ENCODE peak calls at places on chromosomes 13 and 19, in seven cellular contexts. T is iris pigment epithelial cell, L is A172, K is heart left ventricle, A is colonic mucosa, B is Peyer's patch, D is GDM1. G is an unnamed sample.

GRCh38 chr19:50909240-50910070 is 1.7 kb downstream of the KLK4 start:
- DNase-seq in L (no peak), B (peak; percentile 84), D (no peak), A (peak; percentile 90), K (no peak), T (peak; percentile 60), G (peak; percentile 46)

GRCh38 chr13:44013666-44014291 is 134.1 kb downstream of the LACC1 start:
- DNase-seq in A (no peak), T (peak; percentile 77), B (no peak), D (no peak), K (no peak), L (peak; percentile 59), G (no peak)

GRCh38 chr13:26984337-26984736 is 187.3 kb downstream of the USP12 start:
- DNase-seq in L (no peak), K (no peak), T (no peak), D (no peak), A (no peak), B (no peak), G (no peak)

GRCh38 chr19:3056454-3057016 is 5.8 kb downstream of the TLE5 start:
- DNase-seq in B (no peak), D (no peak), K (no peak), A (no peak), T (no peak), L (no peak), G (no peak)

GRCh38 chr19:35120492-35120891 is 4.9 kb downstream of the FXYD3 start:
- DNase-seq in A (peak; percentile 70), B (no peak), D (no peak), L (peak; percentile 76), T (peak; percentile 53), K (no peak), G (no peak)

GRCh38 chr13:27965740-27966640 is 3.1 kb downstream of the CDX2 start:
- DNase-seq in D (no peak), L (no peak), K (no peak), B (peak; percentile 67), T (no peak), A (peak; percentile 50), G (peak; percentile 74)

GRCh38 chr19:14769201-14769600 is 9.2 kb downstream of the ADGRE2 start:
- DNase-seq in B (no peak), D (no peak), L (no peak), T (no peak), A (no peak), K (no peak), G (no peak)

GRCh38 chr13:35927554-35927953 is 203.6 kb downstream of the DCLK1 start:
- DNase-seq in L (peak; percentile 98), D (no peak), A (peak; percentile 20), K (no peak), T (peak; percentile 69), B (no peak), G (no peak)

GRCh38 chr19:8858260-8858659 is 26.1 kb downstream of the MBD3L1 start:
- DNase-seq in T (no peak), A (no peak), D (no peak), K (no peak), L (no peak), B (no peak), G (no peak)

GRCh38 chr19:3361384-3362216 is 4.8 kb upstream of the NFIC start:
- DNase-seq in A (no peak), T (no peak), L (no peak), B (no peak), K (no peak), D (no peak), G (no peak)

GRCh38 chr13:113001251-113002140 is 32.5 kb downstream of the MCF2L start:
- DNase-seq in D (no peak), A (peak; percentile 52), L (peak; percentile 17), K (no peak), T (peak; percentile 16), B (no peak), G (peak; percentile 22)